ENCODE peak calls at places on chromosomes 7 and 10, in four cellular contexts. A is psoas muscle, H is suprapubic skin, W is neural progenitor cell. G is an unnamed sample.

GRCh38 chr10:124892905-124893304 is 49.0 kb upstream of the ZRANB1 start:
- DNase-seq in A (no peak), H (no peak), W (no peak), G (no peak)

GRCh38 chr7:145696071-145696470 is 420.5 kb upstream of the CNTNAP2 start:
- DNase-seq in A (no peak), H (no peak), W (no peak), G (no peak)

GRCh38 chr7:131897016-131897789 is 340.8 kb upstream of the PODXL start:
- DNase-seq in A (no peak), H (no peak), W (no peak), G (no peak)

GRCh38 chr10:57262908-57263307 is 901.8 kb upstream of the ZWINT start:
- DNase-seq in A (no peak), H (no peak), W (peak; percentile 1), G (no peak)

GRCh38 chr7:1889091-1889490 is 219.0 kb downstream of the ELFN1 start:
- DNase-seq in A (no peak), H (no peak), W (no peak), G (no peak)

GRCh38 chr10:17457083-17457482 is 2.7 kb upstream of the ST8SIA6 start:
- DNase-seq in A (no peak), H (no peak), W (no peak), G (no peak)

GRCh38 chr7:43905954-43906326 is 456 bp downstream of the URGCP start:
- DNase-seq in A (peak; percentile 54), H (peak; percentile 67), W (peak; percentile 53), G (peak; percentile 25)

GRCh38 chr10:125151824-125152634 is 8.3 kb downstream of the CTBP2 start:
- DNase-seq in A (no peak), H (no peak), W (peak; percentile 44), G (no peak)

GRCh38 chr10:7054915-7055314 is 355.9 kb downstream of the SFMBT2 start:
- DNase-seq in A (no peak), H (no peak), W (peak; percentile 48), G (no peak)

GRCh38 chr7:129098409-129099084 is 43.6 kb upstream of the TNPO3 start:
- DNase-seq in A (no peak), H (no peak), W (no peak), G (no peak)

GRCh38 chr10:97822261-97822687 is 27.4 kb upstream of the GOLGA7B start:
- DNase-seq in A (peak; percentile 86), H (no peak), W (no peak), G (peak; percentile 41)

GRCh38 chr10:120386896-120387295 is 70.1 kb upstream of the PLPP4 start:
- DNase-seq in A (no peak), H (no peak), W (no peak), G (no peak)

GRCh38 chr10:128026620-128027281 is 99.5 kb downstream of the MKI67 start:
- DNase-seq in A (no peak), H (peak; percentile 8), W (no peak), G (no peak)

GRCh38 chr10:96306516-96306915 is 2.3 kb downstream of the DNTT start:
- DNase-seq in A (peak; percentile 73), H (no peak), W (no peak), G (peak; percentile 49)

GRCh38 chr10:129332476-129332875 is 134.6 kb upstream of the MGMT start:
- DNase-seq in A (no peak), H (no peak), W (peak; percentile 75), G (no peak)

GRCh38 chr7:24825931-24826661 is 68.8 kb upstream of the GSDME start:
- DNase-seq in A (no peak), H (no peak), W (no peak), G (no peak)
- H3K4me1 ChIP-seq in A (peaks cover 23% of the 10 kb centered on the region), H (peaks cover 56% of the 10 kb centered on the region), W (no peaks in the 10 kb centered on the region), G (peaks cover 15% of the 10 kb centered on the region)

GRCh38 chr7:135499818-135500217 is 10.1 kb downstream of the CNOT4 start:
- DNase-seq in A (no peak), H (no peak), W (no peak), G (no peak)
- TF ChIP-seq CTCF in A (no peak), H (no peak), W (no peak), G (no peak)

GRCh38 chr7:100081535-100082102 is at the start of gene ZNF3:
- DNase-seq in A (peak; percentile 99), H (peak; percentile 99), W (peak; percentile 98), G (peak; percentile 99)

GRCh38 chr7:100079024-100079560 is 2.4 kb downstream of the ZNF3 start:
- DNase-seq in A (no peak), H (no peak), W (no peak), G (no peak)

GRCh38 chr7:100075418-100075817 is 6.1 kb downstream of the ZNF3 start:
- DNase-seq in A (no peak), H (no peak), W (no peak), G (no peak)

GRCh38 chr7:100080895-100081534 is 508 bp downstream of the ZNF3 start:
- DNase-seq in A (no peak), H (no peak), W (peak; percentile 56), G (no peak)

GRCh38 chr7:100077205-100077604 is 4.3 kb downstream of the ZNF3 start:
- DNase-seq in A (no peak), H (no peak), W (no peak), G (no peak)
- H3K9me3 ChIP-seq in A (peaks cover 5% of the 10 kb centered on the region), H (peaks cover 8% of the 10 kb centered on the region), W (peaks cover 28% of the 10 kb centered on the region), G (peaks cover 11% of the 10 kb centered on the region)

DNA sequence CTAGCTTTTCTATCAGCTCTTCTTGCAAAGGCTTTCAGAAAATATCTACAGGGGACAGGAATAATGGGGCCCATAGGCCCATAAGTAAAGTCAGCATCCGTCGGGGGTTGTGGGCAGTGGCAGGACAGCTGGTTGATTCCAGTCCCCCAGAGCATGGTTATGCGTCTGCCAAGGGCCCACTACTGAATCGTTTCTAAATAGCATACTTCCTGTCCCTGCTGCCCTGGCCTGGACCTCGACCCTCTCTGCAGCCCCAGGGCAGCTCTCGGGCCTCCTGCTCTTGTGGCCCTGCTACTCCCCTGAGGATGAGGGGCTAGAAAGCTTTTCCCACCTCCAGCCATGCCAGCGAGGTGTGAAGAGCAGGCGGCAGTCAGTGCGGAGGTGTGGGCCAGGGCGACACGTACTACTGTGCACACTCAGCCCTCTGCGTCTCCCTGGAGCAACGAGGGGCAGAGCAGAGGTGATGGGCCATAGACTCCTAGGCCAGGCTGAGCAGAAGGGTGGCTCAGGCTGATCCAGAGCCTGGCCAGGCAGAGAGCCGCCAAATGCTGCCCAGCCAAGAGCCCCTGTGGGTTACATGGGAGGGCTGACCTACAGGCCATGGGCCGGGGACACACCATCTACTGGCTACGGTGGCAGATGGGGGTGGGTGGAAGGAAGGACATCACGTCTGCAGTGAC is 4.7 kb upstream of the OPN4 start:
- DNase-seq in A (no peak), H (peak; percentile 62), W (no peak), G (no peak)
- H3K4me1 ChIP-seq in A (peaks cover 19% of the 10 kb centered on the region), H (peaks cover 31% of the 10 kb centered on the region), W (peaks cover 10% of the 10 kb centered on the region), G (peaks cover 54% of the 10 kb centered on the region)

GRCh38 chr10:89555688-89556445 is 20.5 kb upstream of the SLC16A12 start:
- DNase-seq in A (no peak), H (no peak), W (no peak), G (no peak)
- TF ChIP-seq CTCF in A (no peak), H (no peak), W (peak; percentile 14), G (peak; percentile 55)

DNA sequence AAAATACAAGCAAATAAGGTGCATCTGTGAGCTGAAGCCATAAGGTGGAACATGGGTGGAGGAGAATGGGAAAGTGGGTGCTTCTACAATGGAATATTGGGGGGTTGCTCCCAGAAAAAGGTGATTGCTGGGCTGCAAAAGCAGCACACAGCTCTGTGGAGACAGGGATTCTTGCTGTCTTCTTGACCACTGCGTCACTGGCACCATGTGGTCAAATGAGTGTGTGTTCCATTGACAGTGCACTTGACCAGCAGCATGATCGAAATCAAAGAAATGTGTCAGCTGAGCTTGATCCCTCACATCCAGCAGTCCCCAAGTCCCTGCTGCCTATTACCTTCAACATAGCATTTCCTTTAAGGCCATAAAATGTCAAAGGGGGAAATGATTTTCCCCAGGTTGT is 56.2 kb downstream of the GPR26 start:
- DNase-seq in A (no peak), H (no peak), W (no peak), G (no peak)
- H3K9me3 ChIP-seq in A (no peaks in the 10 kb centered on the region), H (no peaks in the 10 kb centered on the region), W (no peaks in the 10 kb centered on the region), G (no peaks in the 10 kb centered on the region)